ENCODE peak calls at places on chromosomes 13 and 19, in eight cellular contexts. One of them, this sample, is unnamed.

GRCh38 chr13:33554919-33555791 is 262.8 kb upstream of the RFC3 start:
- DNase-seq in fibroblast of mammary gland: no peak
- DNase-seq in psoas muscle: no peak
- DNase-seq in ovary: no peak
- DNase-seq in IMR-90: no peak
- DNase-seq in CD4-positive, CD25-positive, alpha-beta regulatory T cell: no peak
- DNase-seq in Karpas-422: no peak
- DNase-seq in SK-N-SH: no peak
- DNase-seq in this sample: no peak

GRCh38 chr19:42143341-42144234 is 11.3 kb upstream of the POU2F2 start:
- DNase-seq in IMR-90: peak
- DNase-seq in psoas muscle: no peak
- DNase-seq in SK-N-SH: no peak
- DNase-seq in fibroblast of mammary gland: peak
- DNase-seq in CD4-positive, CD25-positive, alpha-beta regulatory T cell: no peak
- DNase-seq in Karpas-422: peak
- DNase-seq in ovary: no peak
- DNase-seq in this sample: no peak

GRCh38 chr13:90867336-90867683 is 480.2 kb upstream of the MIR17HG start:
- DNase-seq in CD4-positive, CD25-positive, alpha-beta regulatory T cell: peak
- DNase-seq in fibroblast of mammary gland: peak
- DNase-seq in IMR-90: peak
- DNase-seq in Karpas-422: peak
- DNase-seq in ovary: peak
- DNase-seq in psoas muscle: peak
- DNase-seq in SK-N-SH: peak
- DNase-seq in this sample: peak

GRCh38 chr19:7637374-7638256 is 705 bp downstream of the STXBP2 start:
- DNase-seq in SK-N-SH: no peak
- DNase-seq in IMR-90: no peak
- DNase-seq in Karpas-422: peak
- DNase-seq in fibroblast of mammary gland: no peak
- DNase-seq in ovary: no peak
- DNase-seq in CD4-positive, CD25-positive, alpha-beta regulatory T cell: peak
- DNase-seq in psoas muscle: peak
- DNase-seq in this sample: no peak

GRCh38 chr13:27972619-27972877 is 3.4 kb upstream of the CDX2 start:
- DNase-seq in IMR-90: no peak
- DNase-seq in fibroblast of mammary gland: no peak
- DNase-seq in SK-N-SH: no peak
- DNase-seq in psoas muscle: no peak
- DNase-seq in Karpas-422: peak
- DNase-seq in ovary: no peak
- DNase-seq in CD4-positive, CD25-positive, alpha-beta regulatory T cell: no peak
- DNase-seq in this sample: no peak

GRCh38 chr19:5153601-5154128 is 184.8 kb downstream of the KDM4B start:
- DNase-seq in ovary: no peak
- DNase-seq in Karpas-422: no peak
- DNase-seq in psoas muscle: no peak
- DNase-seq in SK-N-SH: peak
- DNase-seq in CD4-positive, CD25-positive, alpha-beta regulatory T cell: no peak
- DNase-seq in IMR-90: no peak
- DNase-seq in fibroblast of mammary gland: no peak
- DNase-seq in this sample: no peak

GRCh38 chr19:53977429-53977990 is 13.9 kb upstream of the CACNG6 start:
- DNase-seq in CD4-positive, CD25-positive, alpha-beta regulatory T cell: peak
- DNase-seq in SK-N-SH: peak
- DNase-seq in ovary: peak
- DNase-seq in psoas muscle: peak
- DNase-seq in fibroblast of mammary gland: peak
- DNase-seq in IMR-90: peak
- DNase-seq in Karpas-422: peak
- DNase-seq in this sample: peak

GRCh38 chr13:98220188-98220765 is 43.2 kb upstream of the RNF113B start:
- DNase-seq in SK-N-SH: no peak
- DNase-seq in IMR-90: no peak
- DNase-seq in psoas muscle: no peak
- DNase-seq in Karpas-422: no peak
- DNase-seq in fibroblast of mammary gland: no peak
- DNase-seq in ovary: no peak
- DNase-seq in CD4-positive, CD25-positive, alpha-beta regulatory T cell: no peak
- DNase-seq in this sample: no peak

GRCh38 chr13:27082325-27082724 is 89.3 kb downstream of the USP12 start:
- DNase-seq in fibroblast of mammary gland: no peak
- DNase-seq in Karpas-422: no peak
- DNase-seq in ovary: no peak
- DNase-seq in CD4-positive, CD25-positive, alpha-beta regulatory T cell: no peak
- DNase-seq in psoas muscle: no peak
- DNase-seq in IMR-90: no peak
- DNase-seq in SK-N-SH: no peak
- DNase-seq in this sample: no peak

GRCh38 chr19:41350735-41351338 is 2.9 kb downstream of the TGFB1 start:
- DNase-seq in IMR-90: peak
- DNase-seq in SK-N-SH: peak
- DNase-seq in psoas muscle: no peak
- DNase-seq in ovary: no peak
- DNase-seq in Karpas-422: no peak
- DNase-seq in fibroblast of mammary gland: peak
- DNase-seq in CD4-positive, CD25-positive, alpha-beta regulatory T cell: no peak
- DNase-seq in this sample: no peak

GRCh38 chr13:80338781-80339577 is 1.9 kb downstream of the SPRY2 start:
- DNase-seq in IMR-90: peak
- DNase-seq in psoas muscle: peak
- DNase-seq in CD4-positive, CD25-positive, alpha-beta regulatory T cell: no peak
- DNase-seq in fibroblast of mammary gland: peak
- DNase-seq in ovary: peak
- DNase-seq in Karpas-422: no peak
- DNase-seq in SK-N-SH: peak
- DNase-seq in this sample: peak

GRCh38 chr19:36067681-36068080 is 13.0 kb downstream of the WDR62 start:
- DNase-seq in Karpas-422: no peak
- DNase-seq in ovary: no peak
- DNase-seq in CD4-positive, CD25-positive, alpha-beta regulatory T cell: no peak
- DNase-seq in IMR-90: no peak
- DNase-seq in psoas muscle: no peak
- DNase-seq in fibroblast of mammary gland: no peak
- DNase-seq in SK-N-SH: no peak
- DNase-seq in this sample: no peak

GRCh38 chr13:24443366-24443765 is 69.2 kb downstream of the PARP4 start:
- DNase-seq in psoas muscle: no peak
- DNase-seq in SK-N-SH: no peak
- DNase-seq in CD4-positive, CD25-positive, alpha-beta regulatory T cell: no peak
- DNase-seq in IMR-90: no peak
- DNase-seq in fibroblast of mammary gland: no peak
- DNase-seq in ovary: no peak
- DNase-seq in Karpas-422: no peak
- DNase-seq in this sample: no peak

GRCh38 chr19:38383184-38383583 is 4.7 kb downstream of the GGN start:
- DNase-seq in SK-N-SH: no peak
- DNase-seq in psoas muscle: no peak
- DNase-seq in ovary: no peak
- DNase-seq in CD4-positive, CD25-positive, alpha-beta regulatory T cell: no peak
- DNase-seq in fibroblast of mammary gland: no peak
- DNase-seq in Karpas-422: no peak
- DNase-seq in IMR-90: no peak
- DNase-seq in this sample: no peak

GRCh38 chr19:19406878-19407639 is 1.6 kb downstream of the GATAD2A start:
- DNase-seq in psoas muscle: no peak
- DNase-seq in IMR-90: peak
- DNase-seq in ovary: no peak
- DNase-seq in SK-N-SH: no peak
- DNase-seq in fibroblast of mammary gland: peak
- DNase-seq in Karpas-422: peak
- DNase-seq in CD4-positive, CD25-positive, alpha-beta regulatory T cell: peak
- DNase-seq in this sample: no peak

GRCh38 chr19:50005428-50005827 is 19.7 kb downstream of the VRK3 start:
- DNase-seq in IMR-90: no peak
- DNase-seq in CD4-positive, CD25-positive, alpha-beta regulatory T cell: no peak
- DNase-seq in SK-N-SH: no peak
- DNase-seq in fibroblast of mammary gland: no peak
- DNase-seq in Karpas-422: no peak
- DNase-seq in psoas muscle: no peak
- DNase-seq in ovary: no peak
- DNase-seq in this sample: no peak

GRCh38 chr13:40060318-40061007 is 405.0 kb downstream of the COG6 start:
- DNase-seq in CD4-positive, CD25-positive, alpha-beta regulatory T cell: no peak
- DNase-seq in IMR-90: no peak
- DNase-seq in psoas muscle: peak
- DNase-seq in Karpas-422: peak
- DNase-seq in ovary: peak
- DNase-seq in fibroblast of mammary gland: peak
- DNase-seq in SK-N-SH: no peak
- DNase-seq in this sample: peak

GRCh38 chr13:112911285-112911701 is 57.7 kb upstream of the MCF2L start:
- DNase-seq in Karpas-422: no peak
- DNase-seq in ovary: no peak
- DNase-seq in CD4-positive, CD25-positive, alpha-beta regulatory T cell: no peak
- DNase-seq in fibroblast of mammary gland: no peak
- DNase-seq in SK-N-SH: no peak
- DNase-seq in psoas muscle: no peak
- DNase-seq in IMR-90: no peak
- DNase-seq in this sample: no peak

GRCh38 chr13:50889317-50889716 is 20.3 kb upstream of the RNASEH2B start:
- DNase-seq in fibroblast of mammary gland: no peak
- DNase-seq in psoas muscle: no peak
- DNase-seq in ovary: no peak
- DNase-seq in IMR-90: no peak
- DNase-seq in CD4-positive, CD25-positive, alpha-beta regulatory T cell: no peak
- DNase-seq in Karpas-422: no peak
- DNase-seq in SK-N-SH: no peak
- DNase-seq in this sample: no peak

GRCh38 chr13:98050041-98050466 is 92.8 kb upstream of the FARP1 start:
- DNase-seq in Karpas-422: no peak
- DNase-seq in psoas muscle: no peak
- DNase-seq in SK-N-SH: peak
- DNase-seq in IMR-90: peak
- DNase-seq in fibroblast of mammary gland: peak
- DNase-seq in ovary: no peak
- DNase-seq in CD4-positive, CD25-positive, alpha-beta regulatory T cell: no peak
- DNase-seq in this sample: no peak

GRCh38 chr13:67273001-67273400 is 42.9 kb upstream of the PCDH9 start:
- DNase-seq in psoas muscle: no peak
- DNase-seq in IMR-90: peak
- DNase-seq in Karpas-422: no peak
- DNase-seq in ovary: no peak
- DNase-seq in CD4-positive, CD25-positive, alpha-beta regulatory T cell: no peak
- DNase-seq in SK-N-SH: no peak
- DNase-seq in fibroblast of mammary gland: peak
- DNase-seq in this sample: no peak

DNA sequence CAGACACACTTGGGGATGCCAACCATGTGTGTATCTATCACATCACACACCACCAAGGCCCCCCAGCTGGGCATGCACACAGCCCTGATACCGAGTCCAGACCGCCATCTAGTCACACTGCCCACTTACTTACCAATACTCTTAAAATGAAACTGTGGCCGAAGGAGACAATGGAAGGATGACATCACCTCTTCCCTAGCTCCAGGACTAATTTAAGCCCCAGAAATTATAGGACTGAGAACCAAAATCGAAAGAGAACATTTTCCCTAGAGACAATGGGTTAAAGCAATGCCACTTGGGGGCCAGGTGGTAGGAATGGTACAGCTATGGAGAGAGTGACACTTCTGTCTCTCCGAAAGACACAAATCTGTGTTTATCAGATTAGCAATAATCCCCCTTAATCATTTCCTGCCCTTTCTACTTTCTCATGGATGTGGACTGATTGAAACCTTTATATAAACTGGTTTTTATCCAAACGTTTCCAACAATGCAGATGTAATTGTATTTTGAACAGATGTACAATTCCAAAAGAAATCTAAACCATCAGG is 663 bp upstream of the GGACT start:
- DNase-seq in CD4-positive, CD25-positive, alpha-beta regulatory T cell: no peak
- DNase-seq in Karpas-422: no peak
- DNase-seq in fibroblast of mammary gland: no peak
- DNase-seq in SK-N-SH: no peak
- DNase-seq in IMR-90: no peak
- DNase-seq in psoas muscle: no peak
- DNase-seq in ovary: no peak
- DNase-seq in this sample: no peak
- H3K4me3 ChIP-seq in CD4-positive, CD25-positive, alpha-beta regulatory T cell: peak
- H3K4me3 ChIP-seq in Karpas-422: no peak
- H3K4me3 ChIP-seq in fibroblast of mammary gland: peak
- H3K4me3 ChIP-seq in SK-N-SH: no peak
- H3K4me3 ChIP-seq in IMR-90: no peak
- H3K4me3 ChIP-seq in psoas muscle: peak
- H3K4me3 ChIP-seq in ovary: peak
- H3K4me3 ChIP-seq in this sample: no peak

GRCh38 chr13:78183737-78184136 is 265.1 kb upstream of the EDNRB start:
- DNase-seq in SK-N-SH: no peak
- DNase-seq in Karpas-422: no peak
- DNase-seq in IMR-90: peak
- DNase-seq in CD4-positive, CD25-positive, alpha-beta regulatory T cell: no peak
- DNase-seq in psoas muscle: no peak
- DNase-seq in fibroblast of mammary gland: peak
- DNase-seq in ovary: no peak
- DNase-seq in this sample: no peak
- H3K4me3 ChIP-seq in SK-N-SH: no peak
- H3K4me3 ChIP-seq in Karpas-422: no peak
- H3K4me3 ChIP-seq in IMR-90: no peak
- H3K4me3 ChIP-seq in CD4-positive, CD25-positive, alpha-beta regulatory T cell: no peak
- H3K4me3 ChIP-seq in psoas muscle: no peak
- H3K4me3 ChIP-seq in fibroblast of mammary gland: no peak
- H3K4me3 ChIP-seq in ovary: no peak
- H3K4me3 ChIP-seq in this sample: no peak

GRCh38 chr13:45374917-45375316 is 33.9 kb upstream of the TPT1 start:
- DNase-seq in psoas muscle: no peak
- DNase-seq in CD4-positive, CD25-positive, alpha-beta regulatory T cell: no peak
- DNase-seq in ovary: no peak
- DNase-seq in fibroblast of mammary gland: peak
- DNase-seq in IMR-90: peak
- DNase-seq in Karpas-422: no peak
- DNase-seq in SK-N-SH: no peak
- DNase-seq in this sample: no peak
- H3K4me3 ChIP-seq in psoas muscle: no peak
- H3K4me3 ChIP-seq in CD4-positive, CD25-positive, alpha-beta regulatory T cell: no peak
- H3K4me3 ChIP-seq in ovary: no peak
- H3K4me3 ChIP-seq in fibroblast of mammary gland: no peak
- H3K4me3 ChIP-seq in IMR-90: no peak
- H3K4me3 ChIP-seq in Karpas-422: no peak
- H3K4me3 ChIP-seq in SK-N-SH: no peak
- H3K4me3 ChIP-seq in this sample: no peak

DNA sequence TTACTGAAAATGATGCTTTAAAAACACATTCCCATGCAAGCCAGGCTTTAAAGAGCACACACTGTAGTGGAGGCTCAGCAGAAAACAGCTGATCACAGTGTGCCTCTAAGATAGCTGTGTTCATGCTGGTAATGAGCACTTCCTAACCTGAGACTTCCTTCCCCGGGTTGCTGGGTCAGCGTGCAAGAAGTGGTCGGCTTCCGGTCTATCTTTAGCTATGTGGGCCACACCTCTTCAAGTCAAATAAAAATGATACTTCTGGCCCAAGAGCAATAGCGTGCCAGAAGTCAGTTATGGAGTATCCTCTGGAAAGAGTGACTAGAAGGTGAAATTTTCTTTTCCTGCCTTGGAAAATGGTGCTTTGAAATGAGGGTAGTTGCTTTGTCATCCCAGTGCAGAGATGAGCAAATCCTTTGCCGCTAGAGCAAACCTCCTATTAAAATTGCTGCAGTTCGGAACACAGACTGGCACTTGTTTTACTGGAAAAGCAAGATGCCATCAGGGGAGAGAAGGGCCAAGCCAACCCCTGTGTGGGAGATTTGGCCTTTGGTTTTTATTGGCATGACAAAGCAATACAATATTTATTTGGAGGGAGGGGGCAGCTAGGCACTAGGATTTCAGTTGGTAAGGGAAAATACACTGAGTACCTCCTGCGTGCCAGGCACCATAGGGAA is 64.2 kb downstream of the ARHGAP35 start:
- DNase-seq in CD4-positive, CD25-positive, alpha-beta regulatory T cell: peak
- DNase-seq in SK-N-SH: no peak
- DNase-seq in ovary: no peak
- DNase-seq in Karpas-422: peak
- DNase-seq in psoas muscle: no peak
- DNase-seq in fibroblast of mammary gland: no peak
- DNase-seq in IMR-90: no peak
- DNase-seq in this sample: no peak
- H3K4me3 ChIP-seq in CD4-positive, CD25-positive, alpha-beta regulatory T cell: peak
- H3K4me3 ChIP-seq in SK-N-SH: no peak
- H3K4me3 ChIP-seq in ovary: no peak
- H3K4me3 ChIP-seq in Karpas-422: no peak
- H3K4me3 ChIP-seq in psoas muscle: no peak
- H3K4me3 ChIP-seq in fibroblast of mammary gland: no peak
- H3K4me3 ChIP-seq in IMR-90: no peak
- H3K4me3 ChIP-seq in this sample: no peak

This sample was measured in astrocyte of the cerebellum.